ENCODE peak calls at places on chromosomes 16 and 17, in four cellular contexts. Y is neural progenitor cell, F is AG04450, R is tibial artery. D is an unnamed sample.

GRCh38 chr17:50656509-50656908 is 21.8 kb downstream of the ABCC3 start:
- DNase-seq in R (no peak), F (no peak), Y (no peak), D (no peak)

GRCh38 chr17:71824671-71825070 is 296.1 kb upstream of the SOX9 start:
- DNase-seq in Y (no peak), R (no peak), F (no peak), D (no peak)

GRCh38 chr16:58127033-58127556 is 2.1 kb downstream of the CFAP20 start:
- DNase-seq in Y (peak), F (no peak), R (no peak), D (no peak)

GRCh38 chr17:58969156-58969555 is 137.5 kb downstream of the TRIM37 start:
- DNase-seq in Y (no peak), R (no peak), F (no peak), D (peak)

GRCh38 chr16:3872216-3872895 is 8.2 kb downstream of the CREBBP start:
- DNase-seq in R (no peak), F (no peak), Y (peak), D (no peak)

GRCh38 chr16:20409398-20410152 is at the start of gene ACSM5:
- DNase-seq in F (no peak), R (peak), Y (no peak), D (no peak)

GRCh38 chr16:20763461-20764232 is at the start of gene ACSM3:
- DNase-seq in Y (peak), F (peak), R (peak), D (peak)

GRCh38 chr16:10514369-10515055 is 65.9 kb downstream of the EMP2 start:
- DNase-seq in Y (peak), R (peak), F (peak), D (no peak)

GRCh38 chr16:86330906-86331305 is 179.4 kb upstream of the FOXF1 start:
- DNase-seq in Y (no peak), R (no peak), F (no peak), D (no peak)

GRCh38 chr16:11871193-11871592 is 19.9 kb upstream of the RSL1D1 start:
- DNase-seq in Y (peak), F (no peak), R (no peak), D (no peak)

GRCh38 chr17:46770818-46771600 is 47.5 kb downstream of the WNT3 start:
- DNase-seq in R (no peak), F (no peak), Y (peak), D (no peak)

GRCh38 chr16:29662729-29663019 is 373 bp upstream of the SPN start:
- DNase-seq in R (no peak), Y (no peak), F (no peak), D (no peak)

GRCh38 chr17:78679495-78680395 is 102.3 kb downstream of the CYTH1 start:
- DNase-seq in Y (no peak), F (no peak), R (no peak), D (no peak)

GRCh38 chr16:10368984-10369551 is 16.8 kb upstream of the ATF7IP2 start:
- DNase-seq in F (no peak), Y (peak), R (no peak), D (peak)

GRCh38 chr17:64687959-64688358 is 25.9 kb upstream of the SMURF2 start:
- DNase-seq in Y (no peak), F (no peak), R (no peak), D (no peak)

GRCh38 chr17:4582101-4582501 is 2.2 kb upstream of the SMTNL2 start:
- DNase-seq in R (no peak), F (no peak), Y (no peak), D (no peak)

GRCh38 chr17:79842656-79843474 is 3.6 kb upstream of the CBX4 start:
- DNase-seq in F (no peak), R (no peak), Y (peak), D (no peak)

GRCh38 chr16:23327836-23328235 is 25.7 kb downstream of the SCNN1B start:
- DNase-seq in F (no peak), R (no peak), Y (no peak), D (no peak)

GRCh38 chr16:49600976-49601375 is 227.4 kb downstream of the C16orf78 start:
- DNase-seq in R (no peak), F (no peak), Y (no peak), D (no peak)

GRCh38 chr17:51640108-51640622 is 379.8 kb downstream of the UTP18 start:
- DNase-seq in Y (peak), R (no peak), F (no peak), D (no peak)

GRCh38 chr17:64938290-64938689 is 19.0 kb upstream of the LRRC37A3 start:
- DNase-seq in Y (no peak), F (no peak), R (no peak), D (no peak)

GRCh38 chr17:19364699-19365498 is 2.4 kb upstream of the B9D1 start:
- DNase-seq in F (no peak), Y (no peak), R (peak), D (no peak)

GRCh38 chr17:66451188-66452149 is 149.1 kb downstream of the PRKCA start:
- DNase-seq in Y (peak), R (no peak), F (no peak), D (no peak)
- TF ChIP-seq CTCF in Y (peak), R (no peak), F (no peak), D (peak)

DNA sequence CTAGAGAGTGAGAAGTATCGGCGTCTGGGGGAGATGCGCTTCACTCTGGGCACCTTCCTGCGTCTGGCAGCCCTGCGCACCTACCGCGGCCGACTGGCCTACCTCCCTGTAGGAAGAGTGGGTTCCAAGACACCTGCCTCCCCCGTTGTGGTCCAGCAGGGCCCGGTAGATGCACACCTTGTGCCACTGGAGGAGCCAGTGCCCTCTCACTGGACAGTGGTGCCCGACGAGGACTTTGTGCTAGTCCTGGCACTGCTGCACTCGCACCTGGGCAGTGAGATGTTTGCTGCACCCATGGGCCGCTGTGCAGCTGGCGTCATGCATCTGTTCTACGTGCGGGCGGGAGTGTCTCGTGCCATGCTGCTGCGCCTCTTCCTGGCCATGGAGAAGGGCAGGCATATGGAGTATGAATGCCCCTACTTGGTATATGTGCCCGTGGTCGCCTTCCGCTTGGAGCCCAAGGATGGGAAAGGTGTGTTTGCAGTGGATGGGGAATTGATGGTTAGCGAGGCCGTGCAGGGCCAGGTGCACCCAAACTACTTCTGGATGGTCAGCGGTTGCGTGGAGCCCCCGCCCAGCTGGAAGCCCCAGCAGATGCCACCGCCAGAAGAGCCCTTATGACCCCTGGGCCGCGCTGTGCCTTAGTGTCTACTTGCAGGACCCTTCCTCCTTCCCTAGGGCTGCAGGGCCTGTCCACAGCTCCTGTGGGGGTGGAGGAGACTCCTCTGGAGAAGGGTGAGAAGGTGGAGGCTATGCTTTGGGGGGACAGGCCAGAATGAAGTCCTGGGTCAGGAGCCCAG is 2.8 kb downstream of the SPHK1 start:
- DNase-seq in Y (no peak), F (no peak), R (no peak), D (no peak)
- H3K4me3 ChIP-seq in Y (no peak), F (no peak), R (no peak), D (no peak)

GRCh38 chr16:8959921-8960787 is 3.6 kb downstream of the USP7 start:
- DNase-seq in Y (peak), F (no peak), R (no peak), D (no peak)
- TF ChIP-seq CTCF in Y (no peak), F (no peak), R (no peak), D (no peak)

GRCh38 chr16:89374393-89374948 is 115.9 kb downstream of the ANKRD11 start:
- DNase-seq in R (no peak), F (no peak), Y (peak), D (no peak)
- H3K4me3 ChIP-seq in R (no peak), F (no peak), Y (no peak), D (no peak)

GRCh38 chr17:21511368-21512195 is 135.4 kb downstream of the KCNJ12 start:
- DNase-seq in F (peak), Y (peak), R (peak), D (no peak)
- TF ChIP-seq CTCF in F (peak), Y (peak), R (peak), D (peak)

GRCh38 chr16:69773255-69773947 is 11.3 kb downstream of the WWP2 start:
- DNase-seq in R (no peak), Y (no peak), F (no peak), D (no peak)
- H3K4me3 ChIP-seq in R (no peak), Y (no peak), F (no peak), D (no peak)

GRCh38 chr17:48134912-48135480 is 27.4 kb downstream of the SNX11 start:
- DNase-seq in R (no peak), Y (peak), F (no peak), D (no peak)

GRCh38 chr17:48132375-48132774 is 24.8 kb downstream of the SNX11 start:
- DNase-seq in F (no peak), Y (no peak), R (peak), D (no peak)

GRCh38 chr17:48129981-48130380 is 22.4 kb downstream of the SNX11 start:
- DNase-seq in R (no peak), F (no peak), Y (peak), D (no peak)

GRCh38 chr17:48128411-48128810 is 20.8 kb downstream of the SNX11 start:
- DNase-seq in R (no peak), Y (peak), F (no peak), D (no peak)

GRCh38 chr17:48131216-48131824 is 23.8 kb downstream of the SNX11 start:
- DNase-seq in Y (peak), R (peak), F (peak), D (no peak)
- TF ChIP-seq CTCF in Y (peak), R (peak), F (peak), D (peak)

GRCh38 chr16:88992351-88993005 is 15.5 kb upstream of the CBFA2T3 start:
- DNase-seq in Y (no peak), R (no peak), F (no peak), D (no peak)

GRCh38 chr16:88991813-88992350 is 14.9 kb upstream of the CBFA2T3 start:
- DNase-seq in R (no peak), Y (no peak), F (no peak), D (no peak)

GRCh38 chr16:88994704-88995103 is 17.7 kb upstream of the CBFA2T3 start:
- DNase-seq in Y (no peak), F (no peak), R (no peak), D (no peak)

GRCh38 chr16:88993946-88994600 is 17.1 kb upstream of the CBFA2T3 start:
- DNase-seq in R (no peak), F (no peak), Y (no peak), D (no peak)

GRCh38 chr16:88993006-88993787 is 16.2 kb upstream of the CBFA2T3 start:
- DNase-seq in R (no peak), F (no peak), Y (peak), D (no peak)
- H3K4me3 ChIP-seq in R (no peak), F (no peak), Y (no peak), D (no peak)

D was measured in epithelial cell of proximal tubule.